ENCODE peak calls at places on chromosomes 13 and 19, in seven cellular contexts. W is left ventricle myocardium superior; M is psoas muscle; I is germinal center; S is activated CD4-positive, alpha-beta T cell treated with anti-CD3 and anti-CD28 coated beads for 24 hours; P is nephron progenitor cell; B is stimulated activated naive CD4-positive, alpha-beta T cell. V is an unnamed sample.

GRCh38 chr13:40981949-40982348 is 37.2 kb downstream of the ELF1 start:
- DNase-seq in M (no peak), B (no peak), P (no peak), I (no peak), W (no peak), S (no peak), V (no peak)

GRCh38 chr19:43329989-43330388 is 23.5 kb upstream of the CD177 start:
- DNase-seq in W (no peak), P (no peak), M (no peak), I (no peak), S (no peak), B (no peak), V (no peak)

GRCh38 chr13:95784161-95784880 is 107.4 kb downstream of the DNAJC3 start:
- DNase-seq in S (no peak), I (no peak), P (no peak), B (no peak), W (no peak), M (no peak), V (no peak)

GRCh38 chr13:27359203-27359821 is 65.1 kb upstream of the GTF3A start:
- DNase-seq in S (peak; percentile 46), M (peak; percentile 47), W (peak; percentile 74), P (peak; percentile 75), B (peak; percentile 78), I (peak; percentile 74), V (peak; percentile 40)

GRCh38 chr19:10812902-10813404 is 23.1 kb downstream of the TMED1 start:
- DNase-seq in W (no peak), P (no peak), M (peak; percentile 65), B (no peak), S (no peak), I (no peak), V (peak; percentile 89)

GRCh38 chr13:28498481-28499115 is 3.7 kb upstream of the FLT1 start:
- DNase-seq in W (no peak), I (no peak), P (no peak), S (no peak), M (no peak), B (no peak), V (no peak)

GRCh38 chr19:18278521-18279265 is 2.7 kb downstream of the JUND start:
- DNase-seq in I (no peak), S (no peak), W (no peak), M (no peak), B (peak; percentile 87), P (peak; percentile 18), V (peak; percentile 8)

GRCh38 chr13:93224545-93224944 is 2.1 kb upstream of the GPC6 start:
- DNase-seq in I (no peak), M (no peak), P (no peak), S (no peak), W (no peak), B (no peak), V (no peak)

GRCh38 chr13:99895999-99896695 is 75.4 kb downstream of the ZIC5 start:
- DNase-seq in W (no peak), M (no peak), I (no peak), S (no peak), B (peak; percentile 22), P (no peak), V (no peak)

GRCh38 chr13:43911283-43911682 is 31.6 kb downstream of the LACC1 start:
- DNase-seq in W (no peak), M (no peak), S (no peak), I (no peak), B (no peak), P (no peak), V (no peak)

GRCh38 chr19:39843919-39844793 is 2.0 kb downstream of the FBL start:
- DNase-seq in P (no peak), W (no peak), M (no peak), I (peak; percentile 54), B (peak; percentile 55), S (no peak), V (peak; percentile 84)

GRCh38 chr13:113142876-113143275 is 15.6 kb upstream of the PROZ start:
- DNase-seq in B (no peak), P (no peak), I (no peak), M (no peak), S (no peak), W (no peak), V (no peak)

GRCh38 chr19:47427241-47428176 is 8.2 kb upstream of the MEIS3 start:
- DNase-seq in I (peak; percentile 82), B (peak; percentile 74), M (no peak), W (peak; percentile 64), P (peak; percentile 87), S (peak; percentile 65), V (peak; percentile 57)

GRCh38 chr19:28008695-28009094 is 1204.3 kb downstream of the UQCRFS1 start:
- DNase-seq in S (no peak), M (no peak), B (no peak), I (no peak), W (no peak), P (no peak), V (no peak)

GRCh38 chr13:60654405-60654804 is 257.4 kb downstream of the TDRD3 start:
- DNase-seq in I (no peak), P (peak; percentile 12), S (no peak), B (no peak), W (peak; percentile 58), M (no peak), V (peak; percentile 22)